ENCODE peak calls at places on chromosomes 5 and 9, in nine cellular contexts. D is CD8-positive, alpha-beta T cell; G is neural crest cell; A is activated B cell treated with CpG ODN at 0.5 μM for 24 hours; L is SW 1271; R is NCI-H510A treated with DMSO at 0.1 percent for 48 hours; M is H9; J is cardiac fibroblast; T is mesendoderm. P is an unnamed sample.

GRCh38 chr5:136198453-136198852 is 5.5 kb upstream of the SMIM32 start:
- DNase-seq in D (no peak), G (no peak), A (no peak), L (no peak), R (no peak), M (no peak), J (no peak), T (no peak), P (no peak)

GRCh38 chr5:129899454-129899853 is 4.8 kb upstream of the CHSY3 start:
- DNase-seq in D (no peak), G (no peak), A (no peak), L (no peak), R (no peak), M (no peak), J (peak), T (no peak), P (peak)

GRCh38 chr9:135356796-135357195 is 122.8 kb upstream of the PPP1R26 start:
- DNase-seq in D (no peak), G (no peak), A (no peak), L (no peak), R (no peak), M (no peak), J (no peak), T (no peak), P (no peak)

GRCh38 chr9:32939576-32939975 is 61.9 kb downstream of the APTX start:
- DNase-seq in D (no peak), G (no peak), A (no peak), L (no peak), R (no peak), M (no peak), J (no peak), T (no peak), P (no peak)

GRCh38 chr5:66708368-66708767 is 112.2 kb downstream of the MAST4 start:
- DNase-seq in D (no peak), G (no peak), A (no peak), L (no peak), R (no peak), M (no peak), J (no peak), T (no peak), P (no peak)

GRCh38 chr9:32294051-32294600 is 90.3 kb upstream of the ACO1 start:
- DNase-seq in D (no peak), G (no peak), A (no peak), L (no peak), R (no peak), M (no peak), J (no peak), T (no peak), P (no peak)

GRCh38 chr5:1666812-1667588 is 132.6 kb downstream of the MRPL36 start:
- DNase-seq in D (peak), G (peak), A (no peak), L (no peak), R (no peak), M (peak), J (peak), T (peak), P (peak)

GRCh38 chr5:53087596-53087995 is 22.0 kb downstream of the MOCS2 start:
- DNase-seq in D (no peak), G (no peak), A (no peak), L (no peak), R (no peak), M (no peak), J (peak), T (no peak), P (no peak)

GRCh38 chr5:41485533-41485932 is 24.9 kb downstream of the PLCXD3 start:
- DNase-seq in D (no peak), G (no peak), A (no peak), L (no peak), R (no peak), M (no peak), J (no peak), T (no peak), P (no peak)

GRCh38 chr5:178730940-178731265 is 444 bp upstream of the ZNF354A start:
- DNase-seq in D (peak), G (no peak), A (no peak), L (no peak), R (no peak), M (no peak), J (no peak), T (no peak), P (no peak)

GRCh38 chr9:97564291-97565175 is 63.1 kb downstream of the TMOD1 start:
- DNase-seq in D (no peak), G (no peak), A (no peak), L (no peak), R (no peak), M (peak), J (peak), T (no peak), P (no peak)

GRCh38 chr5:96718635-96719077 is 56.5 kb downstream of the CAST start:
- DNase-seq in D (no peak), G (no peak), A (no peak), L (no peak), R (peak), M (no peak), J (peak), T (no peak), P (no peak)

GRCh38 chr9:128275198-128276007 is at the start of gene GOLGA2:
- DNase-seq in D (no peak), G (peak), A (no peak), L (no peak), R (no peak), M (peak), J (peak), T (peak), P (peak)

GRCh38 chr5:55694152-55694830 is 17.8 kb downstream of the SLC38A9 start:
- DNase-seq in D (no peak), G (no peak), A (no peak), L (no peak), R (peak), M (no peak), J (peak), T (peak), P (peak)

GRCh38 chr5:66864240-66864884 is 268.2 kb downstream of the MAST4 start:
- DNase-seq in D (no peak), G (no peak), A (no peak), L (no peak), R (no peak), M (no peak), J (peak), T (peak), P (peak)

GRCh38 chr5:77168187-77168883 is 42.1 kb upstream of the PDE8B start:
- DNase-seq in D (no peak), G (no peak), A (no peak), L (no peak), R (no peak), M (no peak), J (peak), T (no peak), P (no peak)

GRCh38 chr5:108238936-108239887 is 142.7 kb downstream of the FBXL17 start:
- DNase-seq in D (no peak), G (no peak), A (no peak), L (no peak), R (no peak), M (peak), J (no peak), T (peak), P (no peak)

GRCh38 chr9:86246752-86247161 is 12.7 kb downstream of the C9orf153 start:
- DNase-seq in D (no peak), G (no peak), A (no peak), L (no peak), R (peak), M (peak), J (peak), T (peak), P (peak)

GRCh38 chr9:120397453-120397852 is 182.5 kb downstream of the CDK5RAP2 start:
- DNase-seq in D (no peak), G (no peak), A (no peak), L (no peak), R (no peak), M (no peak), J (no peak), T (no peak), P (no peak)

GRCh38 chr5:165459232-165459631 is 1953.8 kb downstream of the MAT2B start:
- DNase-seq in D (no peak), G (no peak), A (no peak), L (no peak), R (no peak), M (no peak), J (no peak), T (no peak), P (no peak)

GRCh38 chr5:127313847-127314473 is 23.4 kb downstream of the MEGF10 start:
- DNase-seq in D (peak), G (peak), A (peak), L (no peak), R (peak), M (peak), J (peak), T (peak), P (peak)

GRCh38 chr5:143386725-143387124 is 16.8 kb downstream of the NR3C1 start:
- DNase-seq in D (no peak), G (no peak), A (no peak), L (no peak), R (no peak), M (no peak), J (peak), T (no peak), P (no peak)

GRCh38 chr5:138065102-138065501 is 18.7 kb upstream of the WNT8A start:
- DNase-seq in D (no peak), G (no peak), A (no peak), L (no peak), R (no peak), M (peak), J (peak), T (peak), P (peak)

GRCh38 chr5:150488519-150489357 is 19.2 kb upstream of the NDST1 start:
- DNase-seq in D (no peak), G (no peak), A (no peak), L (no peak), R (no peak), M (no peak), J (peak), T (no peak), P (no peak)

GRCh38 chr9:21465859-21466518 is 16.1 kb downstream of the IFNE start:
- DNase-seq in D (no peak), G (peak), A (no peak), L (no peak), R (peak), M (no peak), J (peak), T (peak), P (peak)

GRCh38 chr9:121902483-121903135 is 190.5 kb downstream of the TTLL11 start:
- DNase-seq in D (no peak), G (no peak), A (no peak), L (no peak), R (no peak), M (no peak), J (peak), T (no peak), P (no peak)

GRCh38 chr5:50958852-50959457 is 292.5 kb downstream of the PARP8 start:
- DNase-seq in D (no peak), G (peak), A (no peak), L (peak), R (peak), M (no peak), J (peak), T (peak), P (peak)

GRCh38 chr5:73274870-73275756 is 102.1 kb downstream of the TMEM174 start:
- DNase-seq in D (no peak), G (no peak), A (no peak), L (no peak), R (no peak), M (no peak), J (peak), T (no peak), P (no peak)

GRCh38 chr5:154712518-154713437 is 42.4 kb upstream of the LARP1 start:
- DNase-seq in D (no peak), G (no peak), A (no peak), L (no peak), R (peak), M (peak), J (no peak), T (peak), P (no peak)

GRCh38 chr5:154972476-154973080 is 31.7 kb downstream of the MRPL22 start:
- DNase-seq in D (no peak), G (peak), A (no peak), L (peak), R (peak), M (peak), J (peak), T (peak), P (peak)